ENCODE peak calls at places on chromosomes 3 and 15, in seven cellular contexts. One of them, this sample, is unnamed. For H3K27me3, the result is how much of the 10 kb centered on the place peaks cover.

GRCh38 chr3:143207338-143207961 is 87.9 kb downstream of the CHST2 start:
- DNase-seq in sigmoid colon: no peak
- DNase-seq in mesendoderm: no peak
- DNase-seq in heart right ventricle: no peak
- DNase-seq in BE2C: no peak
- DNase-seq in tibial nerve: no peak
- DNase-seq in GM23338: no peak
- DNase-seq in this sample: no peak

GRCh38 chr3:129777806-129778205 is 115.7 kb downstream of the TMCC1 start:
- DNase-seq in tibial nerve: no peak
- DNase-seq in sigmoid colon: no peak
- DNase-seq in heart right ventricle: no peak
- DNase-seq in mesendoderm: peak
- DNase-seq in GM23338: no peak
- DNase-seq in BE2C: no peak
- DNase-seq in this sample: no peak

GRCh38 chr3:134315286-134316106 is 58.8 kb downstream of the AMOTL2 start:
- DNase-seq in sigmoid colon: peak
- DNase-seq in heart right ventricle: peak
- DNase-seq in tibial nerve: peak
- DNase-seq in mesendoderm: peak
- DNase-seq in GM23338: peak
- DNase-seq in BE2C: no peak
- DNase-seq in this sample: no peak

GRCh38 chr15:41809526-41810220 is 18.2 kb upstream of the JMJD7 start:
- DNase-seq in sigmoid colon: peak
- DNase-seq in GM23338: no peak
- DNase-seq in tibial nerve: no peak
- DNase-seq in mesendoderm: no peak
- DNase-seq in BE2C: no peak
- DNase-seq in heart right ventricle: no peak
- DNase-seq in this sample: no peak

GRCh38 chr3:124248471-124249028 is 256.6 kb upstream of the ROPN1 start:
- DNase-seq in GM23338: no peak
- DNase-seq in tibial nerve: no peak
- DNase-seq in mesendoderm: no peak
- DNase-seq in sigmoid colon: peak
- DNase-seq in heart right ventricle: peak
- DNase-seq in BE2C: peak
- DNase-seq in this sample: peak

GRCh38 chr15:74889390-74889881 is 406 bp upstream of the MPI start:
- DNase-seq in tibial nerve: no peak
- DNase-seq in sigmoid colon: peak
- DNase-seq in heart right ventricle: peak
- DNase-seq in mesendoderm: peak
- DNase-seq in GM23338: peak
- DNase-seq in BE2C: no peak
- DNase-seq in this sample: no peak

GRCh38 chr3:57228734-57229505 is 1.4 kb downstream of the APPL1 start:
- DNase-seq in heart right ventricle: no peak
- DNase-seq in BE2C: no peak
- DNase-seq in mesendoderm: no peak
- DNase-seq in GM23338: no peak
- DNase-seq in tibial nerve: no peak
- DNase-seq in sigmoid colon: no peak
- DNase-seq in this sample: peak

GRCh38 chr3:178353292-178353814 is 182.9 kb upstream of the KCNMB2 start:
- DNase-seq in mesendoderm: no peak
- DNase-seq in GM23338: no peak
- DNase-seq in tibial nerve: no peak
- DNase-seq in heart right ventricle: no peak
- DNase-seq in sigmoid colon: no peak
- DNase-seq in BE2C: no peak
- DNase-seq in this sample: peak

GRCh38 chr3:17195856-17196604 is 311.3 kb downstream of the PLCL2 start:
- DNase-seq in sigmoid colon: no peak
- DNase-seq in tibial nerve: no peak
- DNase-seq in GM23338: peak
- DNase-seq in mesendoderm: peak
- DNase-seq in BE2C: no peak
- DNase-seq in heart right ventricle: no peak
- DNase-seq in this sample: peak

GRCh38 chr15:40252438-40253178 is 13.7 kb downstream of the PAK6 start:
- DNase-seq in tibial nerve: no peak
- DNase-seq in mesendoderm: no peak
- DNase-seq in sigmoid colon: no peak
- DNase-seq in heart right ventricle: peak
- DNase-seq in GM23338: peak
- DNase-seq in BE2C: peak
- DNase-seq in this sample: peak

GRCh38 chr3:178352300-178353021 is 183.8 kb upstream of the KCNMB2 start:
- DNase-seq in heart right ventricle: no peak
- DNase-seq in mesendoderm: peak
- DNase-seq in tibial nerve: no peak
- DNase-seq in BE2C: no peak
- DNase-seq in GM23338: peak
- DNase-seq in sigmoid colon: no peak
- DNase-seq in this sample: peak

GRCh38 chr3:155032918-155033317 is 47.2 kb upstream of the MME start:
- DNase-seq in sigmoid colon: no peak
- DNase-seq in tibial nerve: no peak
- DNase-seq in BE2C: no peak
- DNase-seq in mesendoderm: peak
- DNase-seq in GM23338: peak
- DNase-seq in heart right ventricle: no peak
- DNase-seq in this sample: peak

GRCh38 chr3:56904526-56905245 is 102.9 kb upstream of the ARHGEF3 start:
- DNase-seq in mesendoderm: no peak
- DNase-seq in BE2C: no peak
- DNase-seq in tibial nerve: no peak
- DNase-seq in GM23338: no peak
- DNase-seq in heart right ventricle: no peak
- DNase-seq in sigmoid colon: no peak
- DNase-seq in this sample: no peak

GRCh38 chr15:64247906-64248541 is 85.2 kb upstream of the PPIB start:
- DNase-seq in tibial nerve: no peak
- DNase-seq in BE2C: no peak
- DNase-seq in GM23338: peak
- DNase-seq in mesendoderm: peak
- DNase-seq in sigmoid colon: no peak
- DNase-seq in heart right ventricle: no peak
- DNase-seq in this sample: peak

GRCh38 chr3:181076558-181076957 is 87.0 kb upstream of the DNAJC19 start:
- DNase-seq in GM23338: no peak
- DNase-seq in mesendoderm: no peak
- DNase-seq in heart right ventricle: no peak
- DNase-seq in BE2C: no peak
- DNase-seq in sigmoid colon: no peak
- DNase-seq in tibial nerve: no peak
- DNase-seq in this sample: no peak

GRCh38 chr3:200747-201146 is 4.2 kb downstream of the CHL1 start:
- DNase-seq in heart right ventricle: no peak
- DNase-seq in mesendoderm: no peak
- DNase-seq in GM23338: no peak
- DNase-seq in tibial nerve: no peak
- DNase-seq in sigmoid colon: no peak
- DNase-seq in BE2C: no peak
- DNase-seq in this sample: no peak

GRCh38 chr3:67357610-67358458 is 296.6 kb downstream of the SUCLG2 start:
- DNase-seq in GM23338: peak
- DNase-seq in tibial nerve: no peak
- DNase-seq in BE2C: peak
- DNase-seq in sigmoid colon: peak
- DNase-seq in mesendoderm: peak
- DNase-seq in heart right ventricle: no peak
- DNase-seq in this sample: peak

GRCh38 chr3:61562042-61562809 is 855 bp downstream of the PTPRG start:
- DNase-seq in mesendoderm: no peak
- DNase-seq in heart right ventricle: peak
- DNase-seq in GM23338: no peak
- DNase-seq in tibial nerve: no peak
- DNase-seq in sigmoid colon: peak
- DNase-seq in BE2C: no peak
- DNase-seq in this sample: no peak

GRCh38 chr3:35723480-35724097 is 84.3 kb downstream of the ARPP21 start:
- DNase-seq in tibial nerve: no peak
- DNase-seq in mesendoderm: no peak
- DNase-seq in heart right ventricle: no peak
- DNase-seq in GM23338: no peak
- DNase-seq in sigmoid colon: no peak
- DNase-seq in BE2C: no peak
- DNase-seq in this sample: no peak

GRCh38 chr3:105780114-105780513 is 88.7 kb downstream of the CBLB start:
- DNase-seq in GM23338: no peak
- DNase-seq in sigmoid colon: no peak
- DNase-seq in heart right ventricle: no peak
- DNase-seq in tibial nerve: no peak
- DNase-seq in BE2C: no peak
- DNase-seq in mesendoderm: no peak
- DNase-seq in this sample: no peak

GRCh38 chr3:103968751-103969150 is 1398.0 kb upstream of the ALCAM start:
- DNase-seq in sigmoid colon: no peak
- DNase-seq in heart right ventricle: no peak
- DNase-seq in tibial nerve: no peak
- DNase-seq in GM23338: peak
- DNase-seq in BE2C: no peak
- DNase-seq in mesendoderm: no peak
- DNase-seq in this sample: no peak

GRCh38 chr15:75694241-75695182 is 18.1 kb downstream of the CSPG4 start:
- DNase-seq in sigmoid colon: peak
- DNase-seq in tibial nerve: peak
- DNase-seq in mesendoderm: peak
- DNase-seq in GM23338: peak
- DNase-seq in heart right ventricle: peak
- DNase-seq in BE2C: peak
- DNase-seq in this sample: peak

GRCh38 chr3:65665922-65666321 is 372.8 kb downstream of the MAGI1 start:
- DNase-seq in GM23338: no peak
- DNase-seq in tibial nerve: no peak
- DNase-seq in BE2C: no peak
- DNase-seq in sigmoid colon: no peak
- DNase-seq in mesendoderm: no peak
- DNase-seq in heart right ventricle: no peak
- DNase-seq in this sample: no peak

GRCh38 chr15:74038707-74039655 is 43.4 kb downstream of the GOLGA6A start:
- DNase-seq in mesendoderm: no peak
- DNase-seq in sigmoid colon: no peak
- DNase-seq in BE2C: no peak
- DNase-seq in tibial nerve: no peak
- DNase-seq in GM23338: no peak
- DNase-seq in heart right ventricle: no peak
- DNase-seq in this sample: no peak

GRCh38 chr3:165195226-165195625 is 958 bp downstream of the SLITRK3 start:
- DNase-seq in tibial nerve: no peak
- DNase-seq in sigmoid colon: no peak
- DNase-seq in GM23338: peak
- DNase-seq in mesendoderm: peak
- DNase-seq in BE2C: no peak
- DNase-seq in heart right ventricle: no peak
- DNase-seq in this sample: peak
- H3K27me3 ChIP-seq in tibial nerve: half or more
- H3K27me3 ChIP-seq in sigmoid colon: half or more
- H3K27me3 ChIP-seq in GM23338: half or more
- H3K27me3 ChIP-seq in mesendoderm: under half
- H3K27me3 ChIP-seq in BE2C: half or more
- H3K27me3 ChIP-seq in heart right ventricle: half or more
- H3K27me3 ChIP-seq in this sample: under half

GRCh38 chr3:185063431-185063830 is 89.4 kb downstream of the C3orf70 start:
- DNase-seq in mesendoderm: no peak
- DNase-seq in GM23338: no peak
- DNase-seq in BE2C: no peak
- DNase-seq in tibial nerve: no peak
- DNase-seq in sigmoid colon: no peak
- DNase-seq in heart right ventricle: no peak
- DNase-seq in this sample: no peak
- H3K27me3 ChIP-seq in mesendoderm: under half
- H3K27me3 ChIP-seq in GM23338: under half
- H3K27me3 ChIP-seq in BE2C: under half
- H3K27me3 ChIP-seq in tibial nerve: under half
- H3K27me3 ChIP-seq in sigmoid colon: under half
- H3K27me3 ChIP-seq in heart right ventricle: under half
- H3K27me3 ChIP-seq in this sample: under half

GRCh38 chr3:126315083-126315658 is 42.0 kb downstream of the KLF15 start:
- DNase-seq in BE2C: no peak
- DNase-seq in mesendoderm: no peak
- DNase-seq in tibial nerve: no peak
- DNase-seq in sigmoid colon: no peak
- DNase-seq in GM23338: no peak
- DNase-seq in heart right ventricle: no peak
- DNase-seq in this sample: no peak

GRCh38 chr3:126317029-126317996 is 39.9 kb downstream of the KLF15 start:
- DNase-seq in mesendoderm: no peak
- DNase-seq in sigmoid colon: no peak
- DNase-seq in heart right ventricle: no peak
- DNase-seq in GM23338: no peak
- DNase-seq in tibial nerve: no peak
- DNase-seq in BE2C: no peak
- DNase-seq in this sample: no peak

GRCh38 chr3:126314305-126315082 is 42.7 kb downstream of the KLF15 start:
- DNase-seq in heart right ventricle: no peak
- DNase-seq in sigmoid colon: peak
- DNase-seq in tibial nerve: no peak
- DNase-seq in GM23338: no peak
- DNase-seq in BE2C: no peak
- DNase-seq in mesendoderm: no peak
- DNase-seq in this sample: no peak

GRCh38 chr3:126315916-126316514 is 41.2 kb downstream of the KLF15 start:
- DNase-seq in heart right ventricle: no peak
- DNase-seq in mesendoderm: no peak
- DNase-seq in sigmoid colon: no peak
- DNase-seq in GM23338: no peak
- DNase-seq in BE2C: no peak
- DNase-seq in tibial nerve: no peak
- DNase-seq in this sample: no peak

GRCh38 chr3:126316515-126316939 is 40.7 kb downstream of the KLF15 start:
- DNase-seq in GM23338: no peak
- DNase-seq in tibial nerve: no peak
- DNase-seq in sigmoid colon: peak
- DNase-seq in heart right ventricle: no peak
- DNase-seq in BE2C: no peak
- DNase-seq in mesendoderm: no peak
- DNase-seq in this sample: no peak
- H3K27me3 ChIP-seq in GM23338: under half
- H3K27me3 ChIP-seq in tibial nerve: under half
- H3K27me3 ChIP-seq in sigmoid colon: under half
- H3K27me3 ChIP-seq in heart right ventricle: under half
- H3K27me3 ChIP-seq in BE2C: under half
- H3K27me3 ChIP-seq in mesendoderm: under half
- H3K27me3 ChIP-seq in this sample: under half

DNA sequence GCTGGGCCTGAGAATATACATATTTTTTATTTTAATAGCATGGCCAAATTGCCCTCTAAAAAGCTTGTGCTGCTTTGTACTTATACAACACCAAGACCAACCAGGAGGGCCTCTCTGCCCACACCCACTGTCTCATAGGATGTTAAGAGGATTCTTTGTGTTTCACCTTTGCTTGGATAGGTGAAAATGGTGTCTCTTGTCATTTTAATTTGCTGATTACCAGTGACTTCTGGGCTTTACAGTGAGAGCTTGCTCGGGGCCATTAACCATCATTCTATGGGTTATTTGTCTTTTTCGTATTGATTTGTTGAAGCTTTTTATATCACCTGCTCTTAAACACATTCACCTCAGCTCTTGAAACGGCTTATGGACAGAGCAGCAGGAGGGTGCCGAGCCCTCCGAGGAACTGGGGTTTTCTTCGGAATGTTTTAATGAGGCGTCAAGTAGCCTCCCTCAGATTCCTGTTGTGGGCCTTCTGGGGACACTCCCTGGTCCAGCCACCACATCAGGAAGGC is 10.5 kb downstream of the PTH1R start:
- DNase-seq in GM23338: peak
- DNase-seq in tibial nerve: no peak
- DNase-seq in sigmoid colon: no peak
- DNase-seq in mesendoderm: no peak
- DNase-seq in BE2C: no peak
- DNase-seq in heart right ventricle: no peak
- DNase-seq in this sample: no peak
- H3K27me3 ChIP-seq in GM23338: half or more
- H3K27me3 ChIP-seq in tibial nerve: under half
- H3K27me3 ChIP-seq in sigmoid colon: under half
- H3K27me3 ChIP-seq in mesendoderm: under half
- H3K27me3 ChIP-seq in BE2C: under half
- H3K27me3 ChIP-seq in heart right ventricle: under half
- H3K27me3 ChIP-seq in this sample: under half

This sample was measured in A673.